ENCODE peak calls at places on chromosomes 11 and 22, in eight cellular contexts. X, W, E, U, A, H, Q and C are unnamed samples.

GRCh38 chr11:18192988-18193387 is 20.4 kb downstream of the MRGPRX4 start:
- DNase-seq in X (no peak), W (peak), E (no peak), U (no peak), A (no peak), H (no peak), Q (no peak), C (peak)

GRCh38 chr11:105870521-105871113 is 151.4 kb downstream of the MSANTD4 start:
- DNase-seq in X (no peak), W (peak), E (no peak), U (no peak), A (no peak), H (no peak), Q (no peak), C (no peak)

GRCh38 chr11:64206457-64207246 is at the start of gene FERMT3:
- DNase-seq in X (no peak), W (no peak), E (no peak), U (peak), A (no peak), H (no peak), Q (no peak), C (peak)

GRCh38 chr11:59776210-59777066 is 21.3 kb downstream of the STX3 start:
- DNase-seq in X (no peak), W (peak), E (no peak), U (no peak), A (no peak), H (no peak), Q (peak), C (no peak)

GRCh38 chr11:19923631-19924030 is 211.0 kb downstream of the NAV2 start:
- DNase-seq in X (no peak), W (no peak), E (no peak), U (no peak), A (no peak), H (no peak), Q (peak), C (no peak)

GRCh38 chr22:30160926-30161546 is 80.8 kb downstream of the HORMAD2 start:
- DNase-seq in X (no peak), W (no peak), E (no peak), U (no peak), A (no peak), H (no peak), Q (no peak), C (no peak)

GRCh38 chr11:95345651-95346050 is 114.6 kb upstream of the SESN3 start:
- DNase-seq in X (no peak), W (no peak), E (no peak), U (no peak), A (no peak), H (no peak), Q (no peak), C (no peak)

GRCh38 chr22:36073476-36073875 is 44.9 kb upstream of the RBFOX2 start:
- DNase-seq in X (no peak), W (no peak), E (no peak), U (no peak), A (no peak), H (no peak), Q (peak), C (no peak)

GRCh38 chr11:12258451-12258850 is 118.9 kb upstream of the PARVA start:
- DNase-seq in X (no peak), W (peak), E (no peak), U (no peak), A (no peak), H (no peak), Q (peak), C (no peak)

GRCh38 chr11:126646701-126647209 is 291.3 kb downstream of the ST3GAL4 start:
- DNase-seq in X (no peak), W (peak), E (no peak), U (no peak), A (no peak), H (no peak), Q (peak), C (no peak)

GRCh38 chr22:47337161-47337621 is 574.7 kb downstream of the TBC1D22A start:
- DNase-seq in X (no peak), W (peak), E (peak), U (no peak), A (no peak), H (no peak), Q (peak), C (no peak)

GRCh38 chr11:69135420-69136363 is 20.0 kb upstream of the SMIM38 start:
- DNase-seq in X (no peak), W (no peak), E (no peak), U (no peak), A (no peak), H (no peak), Q (no peak), C (no peak)

GRCh38 chr22:28857288-28857687 is 26.1 kb upstream of the ZNRF3 start:
- DNase-seq in X (no peak), W (no peak), E (no peak), U (no peak), A (no peak), H (no peak), Q (no peak), C (no peak)

GRCh38 chr11:66855574-66856495 is 1.0 kb upstream of the LRFN4 start:
- DNase-seq in X (peak), W (peak), E (peak), U (no peak), A (peak), H (peak), Q (peak), C (peak)

GRCh38 chr11:36452231-36452630 is 57.8 kb downstream of the TRAF6 start:
- DNase-seq in X (no peak), W (peak), E (no peak), U (no peak), A (no peak), H (no peak), Q (no peak), C (no peak)

GRCh38 chr11:18171377-18172000 is 1.1 kb upstream of the MRGPRX4 start:
- DNase-seq in X (peak), W (peak), E (peak), U (no peak), A (peak), H (no peak), Q (peak), C (no peak)

GRCh38 chr11:71182791-71183556 is 69.4 kb downstream of the SHANK2 start:
- DNase-seq in X (no peak), W (no peak), E (no peak), U (no peak), A (no peak), H (peak), Q (no peak), C (no peak)

GRCh38 chr11:108672113-108672512 is 7.2 kb downstream of the DDX10 start:
- DNase-seq in X (no peak), W (no peak), E (no peak), U (no peak), A (no peak), H (no peak), Q (peak), C (no peak)

GRCh38 chr11:118918686-118919280 is 6.9 kb downstream of the BCL9L start:
- DNase-seq in X (no peak), W (peak), E (no peak), U (no peak), A (no peak), H (peak), Q (peak), C (no peak)

GRCh38 chr11:130652671-130653335 is 204.4 kb downstream of the ADAMTS15 start:
- DNase-seq in X (no peak), W (no peak), E (no peak), U (no peak), A (no peak), H (no peak), Q (peak), C (no peak)

GRCh38 chr11:46238078-46238966 is 39.1 kb upstream of the CREB3L1 start:
- DNase-seq in X (peak), W (peak), E (no peak), U (peak), A (peak), H (no peak), Q (peak), C (peak)

GRCh38 chr22:36344106-36344827 is 43.5 kb downstream of the MYH9 start:
- DNase-seq in X (no peak), W (no peak), E (no peak), U (peak), A (no peak), H (no peak), Q (no peak), C (no peak)

GRCh38 chr22:17672417-17672991 is 33.9 kb downstream of the BCL2L13 start:
- DNase-seq in X (no peak), W (no peak), E (no peak), U (peak), A (no peak), H (no peak), Q (no peak), C (no peak)

GRCh38 chr11:85725510-85726258 is 39.7 kb upstream of the CCDC89 start:
- DNase-seq in X (no peak), W (peak), E (peak), U (no peak), A (no peak), H (no peak), Q (peak), C (no peak)

GRCh38 chr22:36874309-36874696 is 13.5 kb downstream of the NCF4 start:
- DNase-seq in X (no peak), W (no peak), E (no peak), U (no peak), A (no peak), H (no peak), Q (no peak), C (no peak)

GRCh38 chr22:30234786-30235470 is 11.6 kb downstream of the LIF start:
- DNase-seq in X (no peak), W (no peak), E (no peak), U (no peak), A (no peak), H (no peak), Q (no peak), C (no peak)

GRCh38 chr11:70567680-70568503 is 169.6 kb downstream of the CTTN start:
- DNase-seq in X (no peak), W (peak), E (no peak), U (no peak), A (peak), H (no peak), Q (peak), C (no peak)

GRCh38 chr11:116515666-116516184 is 257.1 kb downstream of the BUD13 start:
- DNase-seq in X (no peak), W (no peak), E (no peak), U (no peak), A (no peak), H (peak), Q (no peak), C (no peak)

GRCh38 chr11:123654566-123655081 is at the start of gene SCN3B:
- DNase-seq in X (peak), W (peak), E (peak), U (no peak), A (peak), H (peak), Q (peak), C (peak)

GRCh38 chr11:72972541-72973128 is 158.4 kb downstream of the ATG16L2 start:
- DNase-seq in X (no peak), W (no peak), E (no peak), U (no peak), A (no peak), H (no peak), Q (peak), C (no peak)

GRCh38 chr11:44847316-44847715 is 103.4 kb downstream of the TP53I11 start:
- DNase-seq in X (no peak), W (no peak), E (no peak), U (no peak), A (no peak), H (no peak), Q (no peak), C (no peak)